ENCODE peak calls at places on chromosomes 16 and 17, in nine cellular contexts. H is endothelial cell, W is body of pancreas, S is colonic mucosa, B is CD14-positive monocyte, O is K562, G is fibroblast of mammary gland, J is bronchial epithelial cell, T is epithelial cell of esophagus. F is an unnamed sample.

GRCh38 chr16:68508641-68509240 is 30.4 kb upstream of the ZFP90 start:
- DNase-seq in H (no peak), W (no peak), S (no peak), B (no peak), O (no peak), G (no peak), J (no peak), T (no peak), F (no peak)

GRCh38 chr17:8021565-8022357 is 17.1 kb upstream of the ALOX15B start:
- DNase-seq in H (no peak), W (no peak), S (no peak), B (no peak), O (no peak), G (no peak), J (peak), T (peak), F (no peak)

GRCh38 chr16:15660203-15660601 is 10.2 kb downstream of the NDE1 start:
- DNase-seq in H (no peak), W (no peak), S (no peak), B (no peak), O (no peak), G (no peak), J (no peak), T (no peak), F (no peak)

GRCh38 chr16:88772871-88773811 is 11.9 kb downstream of the PIEZO1 start:
- DNase-seq in H (no peak), W (peak), S (no peak), B (no peak), O (peak), G (peak), J (no peak), T (peak), F (no peak)

GRCh38 chr17:44636562-44636961 is 19.7 kb upstream of the MEIOC start:
- DNase-seq in H (no peak), W (no peak), S (no peak), B (no peak), O (no peak), G (peak), J (peak), T (peak), F (peak)

GRCh38 chr17:12927541-12928425 is 90.0 kb downstream of the ELAC2 start:
- DNase-seq in H (peak), W (no peak), S (no peak), B (no peak), O (no peak), G (peak), J (no peak), T (no peak), F (no peak)

GRCh38 chr17:7294614-7295153 is at the start of gene YBX2:
- DNase-seq in H (peak), W (peak), S (peak), B (no peak), O (peak), G (no peak), J (no peak), T (peak), F (peak)

GRCh38 chr17:34981538-34982241 is 1.4 kb downstream of the LIG3 start:
- DNase-seq in H (no peak), W (no peak), S (no peak), B (no peak), O (peak), G (peak), J (peak), T (peak), F (no peak)

GRCh38 chr16:68259421-68259820 is 4.9 kb upstream of the SLC7A6 start:
- DNase-seq in H (no peak), W (no peak), S (no peak), B (no peak), O (no peak), G (no peak), J (no peak), T (no peak), F (no peak)

GRCh38 chr16:71499775-71500364 is 10.7 kb upstream of the ZNF19 start:
- DNase-seq in H (peak), W (peak), S (peak), B (no peak), O (peak), G (peak), J (peak), T (peak), F (peak)

GRCh38 chr17:29590979-29591736 is 1.7 kb upstream of the GIT1 start:
- DNase-seq in H (no peak), W (peak), S (no peak), B (no peak), O (peak), G (peak), J (peak), T (peak), F (peak)

GRCh38 chr16:30896890-30897730 is 696 bp downstream of the CTF1 start:
- DNase-seq in H (peak), W (peak), S (peak), B (peak), O (peak), G (peak), J (peak), T (peak), F (peak)

DNA sequence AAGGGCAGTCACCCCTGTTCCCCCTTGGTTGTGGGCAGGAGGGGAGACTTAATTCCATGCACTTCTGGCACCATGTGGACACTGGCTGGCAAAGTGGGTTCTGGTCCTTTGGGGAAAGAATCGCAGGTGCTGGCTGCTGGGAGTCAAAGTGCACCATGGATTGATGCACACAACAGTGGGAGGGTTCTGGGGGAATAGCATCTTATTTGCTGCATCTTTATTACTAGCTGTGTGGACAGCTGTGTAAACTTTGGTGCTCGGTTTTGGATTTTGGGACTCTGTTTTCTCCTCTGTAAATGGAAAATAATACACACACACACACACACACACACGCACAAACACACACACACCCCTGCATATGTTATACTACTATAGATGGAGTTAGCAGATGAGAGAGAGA is 3.9 kb downstream of the HSD17B2 start:
- DNase-seq in H (no peak), W (no peak), S (no peak), B (no peak), O (no peak), G (no peak), J (no peak), T (no peak), F (no peak)
- TF ChIP-seq CTCF in H (no peak), W (no peak), S (no peak), B (no peak), O (no peak), G (no peak), J (no peak), T (no peak), F (no peak)

GRCh38 chr17:10635290-10635689 is 21.8 kb downstream of the MYH3 start:
- DNase-seq in H (no peak), W (no peak), S (no peak), B (no peak), O (no peak), G (no peak), J (no peak), T (no peak), F (no peak)
- TF ChIP-seq CTCF in H (no peak), W (no peak), S (no peak), B (no peak), O (peak), G (no peak), J (no peak), T (no peak), F (no peak)

GRCh38 chr16:56742030-56742984 is 12.4 kb downstream of the NUP93 start:
- DNase-seq in H (no peak), W (no peak), S (no peak), B (no peak), O (no peak), G (peak), J (peak), T (peak), F (peak)

GRCh38 chr16:56744996-56745640 is 15.2 kb downstream of the NUP93 start:
- DNase-seq in H (no peak), W (no peak), S (no peak), B (no peak), O (peak), G (no peak), J (no peak), T (no peak), F (no peak)

GRCh38 chr16:56743840-56744239 is 13.9 kb downstream of the NUP93 start:
- DNase-seq in H (peak), W (no peak), S (no peak), B (no peak), O (no peak), G (peak), J (no peak), T (peak), F (peak)

GRCh38 chr16:56737539-56737938 is 7.6 kb downstream of the NUP93 start:
- DNase-seq in H (no peak), W (no peak), S (no peak), B (no peak), O (no peak), G (no peak), J (no peak), T (no peak), F (no peak)

GRCh38 chr16:56741399-56741798 is 11.5 kb downstream of the NUP93 start:
- DNase-seq in H (no peak), W (no peak), S (no peak), B (no peak), O (no peak), G (no peak), J (no peak), T (no peak), F (no peak)
- TF ChIP-seq CTCF in H (no peak), W (no peak), S (no peak), B (no peak), O (no peak), G (no peak), J (no peak), T (no peak), F (no peak)

GRCh38 chr17:49850772-49851386 is 3.0 kb upstream of the TAC4 start:
- DNase-seq in H (peak), W (no peak), S (no peak), B (no peak), O (no peak), G (no peak), J (no peak), T (no peak), F (no peak)
- TF ChIP-seq CTCF in H (no peak), W (no peak), S (no peak), B (no peak), O (no peak), G (no peak), J (no peak), T (no peak), F (no peak)

F was measured in MCF 10A.